ENCODE peak calls at places on chromosomes 12 and 14, in seven cellular contexts. One of them, this sample, is unnamed.

GRCh38 chr12:118402251-118402650 is 25.9 kb downstream of the SUDS3 start:
- DNase-seq in neural progenitor cell: no peak
- DNase-seq in esophagus muscularis mucosa: no peak
- DNase-seq in K562: no peak
- DNase-seq in RWPE1: no peak
- DNase-seq in AG10803: peak; percentile 85
- DNase-seq in fibroblast of mammary gland: peak; percentile 90
- DNase-seq in this sample: no peak

GRCh38 chr14:56482306-56482705 is 97.3 kb upstream of the TMEM260 start:
- DNase-seq in neural progenitor cell: peak; percentile 76
- DNase-seq in esophagus muscularis mucosa: no peak
- DNase-seq in K562: peak; percentile 12
- DNase-seq in RWPE1: no peak
- DNase-seq in AG10803: no peak
- DNase-seq in fibroblast of mammary gland: peak; percentile 17
- DNase-seq in this sample: no peak

GRCh38 chr14:34398024-34398423 is 64.0 kb downstream of the SPTSSA start:
- DNase-seq in neural progenitor cell: no peak
- DNase-seq in esophagus muscularis mucosa: no peak
- DNase-seq in K562: no peak
- DNase-seq in RWPE1: no peak
- DNase-seq in AG10803: no peak
- DNase-seq in fibroblast of mammary gland: no peak
- DNase-seq in this sample: no peak

GRCh38 chr14:36208690-36209278 is 32.3 kb upstream of the PTCSC3 start:
- DNase-seq in neural progenitor cell: no peak
- DNase-seq in esophagus muscularis mucosa: no peak
- DNase-seq in K562: no peak
- DNase-seq in RWPE1: no peak
- DNase-seq in AG10803: no peak
- DNase-seq in fibroblast of mammary gland: no peak
- DNase-seq in this sample: no peak

GRCh38 chr14:71415404-71415690 is 508.1 kb downstream of the PCNX1 start:
- DNase-seq in neural progenitor cell: no peak
- DNase-seq in esophagus muscularis mucosa: no peak
- DNase-seq in K562: no peak
- DNase-seq in RWPE1: no peak
- DNase-seq in AG10803: peak; percentile 80
- DNase-seq in fibroblast of mammary gland: peak; percentile 73
- DNase-seq in this sample: no peak

GRCh38 chr14:24119691-24120090 is 4.9 kb upstream of the NRL start:
- DNase-seq in neural progenitor cell: no peak
- DNase-seq in esophagus muscularis mucosa: no peak
- DNase-seq in K562: no peak
- DNase-seq in RWPE1: no peak
- DNase-seq in AG10803: no peak
- DNase-seq in fibroblast of mammary gland: no peak
- DNase-seq in this sample: no peak

GRCh38 chr14:59897757-59898383 is 22.1 kb upstream of the LRRC9 start:
- DNase-seq in neural progenitor cell: peak; percentile 74
- DNase-seq in esophagus muscularis mucosa: no peak
- DNase-seq in K562: peak; percentile 18
- DNase-seq in RWPE1: peak; percentile 27
- DNase-seq in AG10803: no peak
- DNase-seq in fibroblast of mammary gland: peak; percentile 25
- DNase-seq in this sample: no peak

GRCh38 chr14:23539209-23539866 is 12.2 kb downstream of the ZFHX2 start:
- DNase-seq in neural progenitor cell: peak; percentile 90
- DNase-seq in esophagus muscularis mucosa: no peak
- DNase-seq in K562: peak; percentile 66
- DNase-seq in RWPE1: peak; percentile 31
- DNase-seq in AG10803: no peak
- DNase-seq in fibroblast of mammary gland: peak; percentile 49
- DNase-seq in this sample: no peak

GRCh38 chr12:113875681-113876080 is 90.4 kb downstream of the RBM19 start:
- DNase-seq in neural progenitor cell: no peak
- DNase-seq in esophagus muscularis mucosa: no peak
- DNase-seq in K562: no peak
- DNase-seq in RWPE1: no peak
- DNase-seq in AG10803: no peak
- DNase-seq in fibroblast of mammary gland: peak; percentile 9
- DNase-seq in this sample: no peak

GRCh38 chr14:32201816-32202467 is at the start of gene RNU6-7:
- DNase-seq in neural progenitor cell: peak; percentile 66
- DNase-seq in esophagus muscularis mucosa: no peak
- DNase-seq in K562: no peak
- DNase-seq in RWPE1: no peak
- DNase-seq in AG10803: no peak
- DNase-seq in fibroblast of mammary gland: peak; percentile 18
- DNase-seq in this sample: no peak

GRCh38 chr14:106518054-106518943 is 991.9 kb downstream of the TMEM121 start:
- DNase-seq in neural progenitor cell: no peak
- DNase-seq in esophagus muscularis mucosa: no peak
- DNase-seq in K562: peak; percentile 5
- DNase-seq in RWPE1: no peak
- DNase-seq in AG10803: no peak
- DNase-seq in fibroblast of mammary gland: no peak
- DNase-seq in this sample: no peak

GRCh38 chr14:66311935-66312334 is 174.2 kb upstream of the CCDC196 start:
- DNase-seq in neural progenitor cell: no peak
- DNase-seq in esophagus muscularis mucosa: no peak
- DNase-seq in K562: no peak
- DNase-seq in RWPE1: no peak
- DNase-seq in AG10803: no peak
- DNase-seq in fibroblast of mammary gland: no peak
- DNase-seq in this sample: no peak

GRCh38 chr12:4287325-4288290 is 14.0 kb downstream of the CCND2 start:
- DNase-seq in neural progenitor cell: no peak
- DNase-seq in esophagus muscularis mucosa: no peak
- DNase-seq in K562: no peak
- DNase-seq in RWPE1: no peak
- DNase-seq in AG10803: no peak
- DNase-seq in fibroblast of mammary gland: peak; percentile 79
- DNase-seq in this sample: no peak

GRCh38 chr12:18546399-18546798 is 191.4 kb downstream of the PLCZ1 start:
- DNase-seq in neural progenitor cell: no peak
- DNase-seq in esophagus muscularis mucosa: no peak
- DNase-seq in K562: no peak
- DNase-seq in RWPE1: no peak
- DNase-seq in AG10803: peak; percentile 63
- DNase-seq in fibroblast of mammary gland: peak; percentile 85
- DNase-seq in this sample: no peak

GRCh38 chr12:47504775-47505446 is 200.9 kb downstream of the RPAP3 start:
- DNase-seq in neural progenitor cell: no peak
- DNase-seq in esophagus muscularis mucosa: no peak
- DNase-seq in K562: no peak
- DNase-seq in RWPE1: no peak
- DNase-seq in AG10803: peak; percentile 69
- DNase-seq in fibroblast of mammary gland: peak; percentile 58
- DNase-seq in this sample: no peak

GRCh38 chr14:42911642-42912041 is 1305.0 kb downstream of the LRFN5 start:
- DNase-seq in neural progenitor cell: no peak
- DNase-seq in esophagus muscularis mucosa: no peak
- DNase-seq in K562: no peak
- DNase-seq in RWPE1: no peak
- DNase-seq in AG10803: no peak
- DNase-seq in fibroblast of mammary gland: peak; percentile 8
- DNase-seq in this sample: no peak

GRCh38 chr12:63940295-63940997 is 95.9 kb downstream of the SRGAP1 start:
- DNase-seq in neural progenitor cell: no peak
- DNase-seq in esophagus muscularis mucosa: no peak
- DNase-seq in K562: no peak
- DNase-seq in RWPE1: no peak
- DNase-seq in AG10803: no peak
- DNase-seq in fibroblast of mammary gland: no peak
- DNase-seq in this sample: no peak

GRCh38 chr14:34604990-34605389 is 25.0 kb downstream of the SNX6 start:
- DNase-seq in neural progenitor cell: no peak
- DNase-seq in esophagus muscularis mucosa: no peak
- DNase-seq in K562: no peak
- DNase-seq in RWPE1: no peak
- DNase-seq in AG10803: peak; percentile 6
- DNase-seq in fibroblast of mammary gland: peak; percentile 68
- DNase-seq in this sample: no peak

GRCh38 chr12:119154435-119154818 is 24.3 kb upstream of the HSPB8 start:
- DNase-seq in neural progenitor cell: peak; percentile 88
- DNase-seq in esophagus muscularis mucosa: no peak
- DNase-seq in K562: peak; percentile 74
- DNase-seq in RWPE1: no peak
- DNase-seq in AG10803: no peak
- DNase-seq in fibroblast of mammary gland: no peak
- DNase-seq in this sample: no peak

GRCh38 chr12:124949779-124950728 is 35.6 kb upstream of the UBC start:
- DNase-seq in neural progenitor cell: no peak
- DNase-seq in esophagus muscularis mucosa: no peak
- DNase-seq in K562: no peak
- DNase-seq in RWPE1: no peak
- DNase-seq in AG10803: no peak
- DNase-seq in fibroblast of mammary gland: no peak
- DNase-seq in this sample: no peak

GRCh38 chr14:57247283-57247682 is 21.4 kb downstream of the EXOC5 start:
- DNase-seq in neural progenitor cell: no peak
- DNase-seq in esophagus muscularis mucosa: no peak
- DNase-seq in K562: no peak
- DNase-seq in RWPE1: no peak
- DNase-seq in AG10803: peak; percentile 39
- DNase-seq in fibroblast of mammary gland: no peak
- DNase-seq in this sample: no peak

GRCh38 chr14:23712287-23712686 is 76.1 kb downstream of the DHRS2 start:
- DNase-seq in neural progenitor cell: no peak
- DNase-seq in esophagus muscularis mucosa: no peak
- DNase-seq in K562: no peak
- DNase-seq in RWPE1: no peak
- DNase-seq in AG10803: no peak
- DNase-seq in fibroblast of mammary gland: no peak
- DNase-seq in this sample: no peak

GRCh38 chr14:85607571-85608219 is 77.8 kb downstream of the FLRT2 start:
- DNase-seq in neural progenitor cell: no peak
- DNase-seq in esophagus muscularis mucosa: no peak
- DNase-seq in K562: no peak
- DNase-seq in RWPE1: peak; percentile 75
- DNase-seq in AG10803: peak; percentile 91
- DNase-seq in fibroblast of mammary gland: peak; percentile 96
- DNase-seq in this sample: no peak

GRCh38 chr12:121036810-121037326 is 2.2 kb downstream of the OASL start:
- DNase-seq in neural progenitor cell: no peak
- DNase-seq in esophagus muscularis mucosa: no peak
- DNase-seq in K562: no peak
- DNase-seq in RWPE1: peak; percentile 79
- DNase-seq in AG10803: peak; percentile 82
- DNase-seq in fibroblast of mammary gland: peak; percentile 86
- DNase-seq in this sample: no peak

GRCh38 chr12:75236206-75236605 is 26.6 kb upstream of the KCNC2 start:
- DNase-seq in neural progenitor cell: no peak
- DNase-seq in esophagus muscularis mucosa: no peak
- DNase-seq in K562: no peak
- DNase-seq in RWPE1: peak; percentile 12
- DNase-seq in AG10803: no peak
- DNase-seq in fibroblast of mammary gland: no peak
- DNase-seq in this sample: no peak

GRCh38 chr14:68834816-68835215 is 41.9 kb upstream of the ZFP36L1 start:
- DNase-seq in neural progenitor cell: no peak
- DNase-seq in esophagus muscularis mucosa: no peak
- DNase-seq in K562: no peak
- DNase-seq in RWPE1: no peak
- DNase-seq in AG10803: no peak
- DNase-seq in fibroblast of mammary gland: no peak
- DNase-seq in this sample: no peak
- TF ChIP-seq CTCF in neural progenitor cell: no peak
- TF ChIP-seq CTCF in esophagus muscularis mucosa: no peak
- TF ChIP-seq CTCF in K562: no peak
- TF ChIP-seq CTCF in RWPE1: no peak
- TF ChIP-seq CTCF in AG10803: no peak
- TF ChIP-seq CTCF in fibroblast of mammary gland: no peak
- TF ChIP-seq CTCF in this sample: no peak

DNA sequence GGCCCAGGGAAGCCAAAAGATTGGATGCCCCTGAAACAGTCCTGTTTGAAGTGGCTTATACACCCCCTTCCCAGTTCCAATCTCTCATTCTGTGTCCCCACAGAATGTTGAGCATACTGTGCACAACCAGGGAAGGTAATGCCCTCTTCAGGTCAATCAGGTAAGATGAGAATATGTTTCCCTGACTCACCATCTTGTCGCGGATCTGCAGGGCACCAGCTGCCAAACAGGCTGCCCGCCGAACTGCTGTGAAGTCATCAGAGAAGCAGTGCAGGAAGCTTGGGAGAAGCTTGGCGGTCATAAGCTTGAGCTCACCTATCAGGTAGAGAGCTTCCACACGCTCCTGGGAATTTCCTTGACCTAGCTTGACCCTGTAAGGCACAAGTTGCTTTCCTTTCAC is 9.6 kb downstream of the RIOX1 start:
- DNase-seq in neural progenitor cell: no peak
- DNase-seq in esophagus muscularis mucosa: no peak
- DNase-seq in K562: no peak
- DNase-seq in RWPE1: peak; percentile 46
- DNase-seq in AG10803: no peak
- DNase-seq in fibroblast of mammary gland: no peak
- DNase-seq in this sample: no peak
- TF ChIP-seq CTCF in neural progenitor cell: no peak
- TF ChIP-seq CTCF in esophagus muscularis mucosa: no peak
- TF ChIP-seq CTCF in K562: no peak
- TF ChIP-seq CTCF in RWPE1: no peak
- TF ChIP-seq CTCF in AG10803: no peak
- TF ChIP-seq CTCF in fibroblast of mammary gland: no peak
- TF ChIP-seq CTCF in this sample: no peak

GRCh38 chr14:72634910-72635647 is 258.8 kb downstream of the DPF3 start:
- DNase-seq in neural progenitor cell: no peak
- DNase-seq in esophagus muscularis mucosa: peak; percentile 55
- DNase-seq in K562: no peak
- DNase-seq in RWPE1: no peak
- DNase-seq in AG10803: peak; percentile 23
- DNase-seq in fibroblast of mammary gland: no peak
- DNase-seq in this sample: peak; percentile 32
- TF ChIP-seq CTCF in neural progenitor cell: no peak
- TF ChIP-seq CTCF in esophagus muscularis mucosa: no peak
- TF ChIP-seq CTCF in K562: no peak
- TF ChIP-seq CTCF in RWPE1: no peak
- TF ChIP-seq CTCF in AG10803: no peak
- TF ChIP-seq CTCF in fibroblast of mammary gland: no peak
- TF ChIP-seq CTCF in this sample: no peak

DNA sequence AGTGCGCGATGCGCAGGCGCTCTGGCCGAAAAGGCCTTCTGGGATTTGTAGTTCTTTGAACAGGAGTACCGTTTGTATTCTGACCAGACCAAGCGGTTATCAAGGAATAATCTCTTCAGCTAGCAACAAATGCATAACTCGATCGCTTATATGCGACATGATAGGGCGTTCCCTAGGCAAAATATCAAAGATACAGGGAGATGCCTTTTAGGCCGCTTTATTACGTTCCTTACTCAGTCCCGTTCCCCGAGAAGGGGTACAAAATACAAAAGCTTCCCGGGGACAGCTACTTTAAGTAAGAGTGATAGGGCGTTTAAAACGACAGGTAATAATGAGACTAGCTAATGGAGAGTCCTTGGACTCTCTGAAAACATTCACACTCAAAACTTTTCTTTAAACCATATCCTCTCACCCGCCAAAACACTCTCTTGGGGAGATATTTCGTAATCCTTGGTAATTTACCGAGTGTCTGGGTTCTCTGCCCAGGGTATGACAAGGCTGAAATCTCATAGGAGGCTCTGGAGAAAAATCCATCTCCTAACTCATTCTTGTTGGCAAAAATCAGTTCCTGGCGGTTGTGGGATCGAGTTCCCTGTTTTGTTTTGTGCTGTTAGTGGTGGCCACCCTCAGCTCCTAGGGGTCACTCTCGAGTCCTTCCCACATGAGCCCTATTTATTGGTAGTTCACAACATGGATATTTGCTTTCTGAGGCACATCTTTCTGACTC is 412 bp upstream of the SNW1 start:
- DNase-seq in neural progenitor cell: peak; percentile 57
- DNase-seq in esophagus muscularis mucosa: no peak
- DNase-seq in K562: peak; percentile 49
- DNase-seq in RWPE1: peak; percentile 8
- DNase-seq in AG10803: peak; percentile 65
- DNase-seq in fibroblast of mammary gland: peak; percentile 93
- DNase-seq in this sample: no peak
- TF ChIP-seq CTCF in neural progenitor cell: peak; percentile 57
- TF ChIP-seq CTCF in esophagus muscularis mucosa: no peak
- TF ChIP-seq CTCF in K562: peak; percentile 60
- TF ChIP-seq CTCF in RWPE1: peak; percentile 39
- TF ChIP-seq CTCF in AG10803: peak; percentile 33
- TF ChIP-seq CTCF in fibroblast of mammary gland: peak; percentile 36
- TF ChIP-seq CTCF in this sample: peak; percentile 29